ENCODE peak calls at places on chromosome 12, in four cellular contexts. I is fibroblast of pulmonary artery; Z is activated CD8-positive, alpha-beta memory T cell treated with anti-CD3 and anti-CD28 coated beads for 1 hour; Y is Kasumi-1. M is an unnamed sample.

GRCh38 chr12:27424631-27425230 is 21.8 kb upstream of the SMCO2 start:
- DNase-seq in I (peak), Z (no peak), Y (peak), M (no peak)

GRCh38 chr12:69007166-69007857 is 74.3 kb upstream of the CPM start:
- DNase-seq in I (peak), Z (no peak), Y (peak), M (no peak)

GRCh38 chr12:65195387-65196055 is 26.1 kb downstream of the LEMD3 start:
- DNase-seq in I (no peak), Z (no peak), Y (no peak), M (no peak)

GRCh38 chr12:95168746-95169145 is 48.5 kb downstream of the FGD6 start:
- DNase-seq in I (no peak), Z (no peak), Y (no peak), M (no peak)

GRCh38 chr12:69105101-69105613 is 134.2 kb upstream of the CPSF6 start:
- DNase-seq in I (no peak), Z (no peak), Y (no peak), M (no peak)

GRCh38 chr12:87760943-87761342 is 268.3 kb downstream of the C12orf50 start:
- DNase-seq in I (peak), Z (no peak), Y (no peak), M (no peak)

GRCh38 chr12:13044859-13045384 is 741 bp downstream of the FAM234B start:
- DNase-seq in I (no peak), Z (no peak), Y (no peak), M (no peak)

GRCh38 chr12:93223440-93224426 is 154.0 kb upstream of the NUDT4 start:
- DNase-seq in I (peak), Z (no peak), Y (peak), M (no peak)

GRCh38 chr12:120774169-120774916 is 48.7 kb downstream of the ACADS start:
- DNase-seq in I (no peak), Z (no peak), Y (peak), M (no peak)

GRCh38 chr12:10361084-10361483 is 28.8 kb downstream of the KLRK1 start:
- DNase-seq in I (peak), Z (no peak), Y (no peak), M (no peak)

GRCh38 chr12:6695313-6696045 is 5.1 kb downstream of the PIANP start:
- DNase-seq in I (no peak), Z (no peak), Y (no peak), M (no peak)

GRCh38 chr12:24709201-24709600 is 239.7 kb downstream of the BCAT1 start:
- DNase-seq in I (peak), Z (no peak), Y (no peak), M (no peak)

GRCh38 chr12:27607611-27608010 is 83.6 kb downstream of the PPFIBP1 start:
- DNase-seq in I (no peak), Z (no peak), Y (no peak), M (no peak)

GRCh38 chr12:4164591-4165558 is 108.7 kb upstream of the CCND2 start:
- DNase-seq in I (peak), Z (peak), Y (peak), M (peak)

GRCh38 chr12:52213541-52214420 is 19.3 kb upstream of the KRT7 start:
- DNase-seq in I (peak), Z (peak), Y (peak), M (peak)

GRCh38 chr12:27486986-27487385 is 37.0 kb upstream of the PPFIBP1 start:
- DNase-seq in I (no peak), Z (no peak), Y (no peak), M (no peak)

GRCh38 chr12:124872068-124872719 is 8.5 kb upstream of the SCARB1 start:
- DNase-seq in I (no peak), Z (no peak), Y (no peak), M (no peak)

GRCh38 chr12:132836803-132837331 is 8.2 kb upstream of the GOLGA3 start:
- DNase-seq in I (no peak), Z (no peak), Y (no peak), M (no peak)

GRCh38 chr12:39368096-39368495 is 74.8 kb downstream of the KIF21A start:
- DNase-seq in I (no peak), Z (no peak), Y (no peak), M (no peak)

GRCh38 chr12:130161261-130162231 is 718 bp upstream of the FZD10 start:
- DNase-seq in I (no peak), Z (no peak), Y (no peak), M (no peak)

GRCh38 chr12:120858306-120859088 is 45.7 kb downstream of the SPPL3 start:
- DNase-seq in I (no peak), Z (no peak), Y (no peak), M (peak)

GRCh38 chr12:58901664-58902063 is 18.6 kb downstream of the LRIG3 start:
- DNase-seq in I (no peak), Z (no peak), Y (no peak), M (no peak)